ENCODE peak calls at places on chromosome 17, in seven cellular contexts. I is CD8-positive, alpha-beta memory T cell; D is left lung; N is cardiac muscle cell; U is HCT116; C is adrenal gland; W is Karpas-422. X is an unnamed sample.

GRCh38 chr17:12729086-12729485 is 60.2 kb upstream of the ARHGAP44 start:
- DNase-seq in I (no peak), D (no peak), N (peak; percentile 71), U (no peak), C (no peak), W (no peak), X (no peak)

GRCh38 chr17:63066158-63066808 is 100.2 kb downstream of the TANC2 start:
- DNase-seq in I (no peak), D (peak; percentile 47), N (no peak), U (no peak), C (no peak), W (no peak), X (no peak)

GRCh38 chr17:33052856-33053255 is 61.2 kb downstream of the SPACA3 start:
- DNase-seq in I (no peak), D (no peak), N (no peak), U (no peak), C (no peak), W (no peak), X (no peak)

GRCh38 chr17:62194401-62194800 is 129.3 kb upstream of the MED13 start:
- DNase-seq in I (no peak), D (no peak), N (no peak), U (no peak), C (no peak), W (no peak), X (no peak)

GRCh38 chr17:1241904-1242303 is 28.3 kb upstream of the BHLHA9 start:
- DNase-seq in I (no peak), D (no peak), N (peak; percentile 33), U (no peak), C (no peak), W (no peak), X (no peak)

GRCh38 chr17:51258756-51259573 is 884 bp downstream of the MBTD1 start:
- DNase-seq in I (no peak), D (no peak), N (peak; percentile 44), U (no peak), C (peak; percentile 41), W (peak; percentile 63), X (no peak)

GRCh38 chr17:15287533-15288267 is 22.6 kb upstream of the PMP22 start:
- DNase-seq in I (no peak), D (no peak), N (peak; percentile 55), U (no peak), C (no peak), W (no peak), X (no peak)

GRCh38 chr17:49224198-49224996 is 6.2 kb downstream of the PHOSPHO1 start:
- DNase-seq in I (peak; percentile 47), D (peak; percentile 90), N (no peak), U (no peak), C (no peak), W (peak; percentile 55), X (peak; percentile 61)

GRCh38 chr17:66570353-66571195 is 264.3 kb upstream of the CACNG5 start:
- DNase-seq in I (no peak), D (no peak), N (no peak), U (no peak), C (peak; percentile 7), W (no peak), X (no peak)

GRCh38 chr17:17348872-17349723 is 45.9 kb downstream of the NT5M start:
- DNase-seq in I (no peak), D (no peak), N (peak; percentile 56), U (no peak), C (no peak), W (no peak), X (peak; percentile 22)

GRCh38 chr17:42018988-42019387 is 902 bp upstream of the NKIRAS2 start:
- DNase-seq in I (no peak), D (no peak), N (no peak), U (no peak), C (no peak), W (no peak), X (no peak)

GRCh38 chr17:75855310-75856061 is at the start of gene WBP2:
- DNase-seq in I (peak; percentile 97), D (peak; percentile 95), N (peak; percentile 100), U (peak; percentile 100), C (peak; percentile 97), W (peak; percentile 100), X (peak; percentile 99)

GRCh38 chr17:71975998-71976649 is 144.7 kb upstream of the SOX9 start:
- DNase-seq in I (no peak), D (no peak), N (peak; percentile 98), U (no peak), C (peak; percentile 65), W (no peak), X (no peak)

GRCh38 chr17:55536205-55536604 is 25.0 kb upstream of the SMIM36 start:
- DNase-seq in I (no peak), D (no peak), N (no peak), U (no peak), C (no peak), W (no peak), X (no peak)

GRCh38 chr17:68599091-68599872 is 1.9 kb downstream of the FAM20A start:
- DNase-seq in I (no peak), D (no peak), N (no peak), U (no peak), C (no peak), W (no peak), X (no peak)

GRCh38 chr17:10033449-10033848 is 128.4 kb upstream of the RCVRN start:
- DNase-seq in I (no peak), D (no peak), N (no peak), U (no peak), C (no peak), W (peak; percentile 99), X (no peak)

GRCh38 chr17:28549274-28550132 is 2.9 kb downstream of the UNC119 start:
- DNase-seq in I (peak; percentile 58), D (no peak), N (no peak), U (no peak), C (no peak), W (peak; percentile 55), X (peak; percentile 91)

GRCh38 chr17:49450735-49451134 is 36.1 kb upstream of the PHB1 start:
- DNase-seq in I (no peak), D (no peak), N (no peak), U (no peak), C (no peak), W (no peak), X (no peak)

GRCh38 chr17:688100-688989 is 26.3 kb downstream of the VPS53 start:
- DNase-seq in I (no peak), D (no peak), N (peak; percentile 59), U (no peak), C (no peak), W (peak; percentile 58), X (no peak)

GRCh38 chr17:10295728-10296343 is 77.0 kb downstream of the MYH13 start:
- DNase-seq in I (no peak), D (no peak), N (peak; percentile 85), U (peak; percentile 65), C (peak; percentile 36), W (peak; percentile 89), X (no peak)

DNA sequence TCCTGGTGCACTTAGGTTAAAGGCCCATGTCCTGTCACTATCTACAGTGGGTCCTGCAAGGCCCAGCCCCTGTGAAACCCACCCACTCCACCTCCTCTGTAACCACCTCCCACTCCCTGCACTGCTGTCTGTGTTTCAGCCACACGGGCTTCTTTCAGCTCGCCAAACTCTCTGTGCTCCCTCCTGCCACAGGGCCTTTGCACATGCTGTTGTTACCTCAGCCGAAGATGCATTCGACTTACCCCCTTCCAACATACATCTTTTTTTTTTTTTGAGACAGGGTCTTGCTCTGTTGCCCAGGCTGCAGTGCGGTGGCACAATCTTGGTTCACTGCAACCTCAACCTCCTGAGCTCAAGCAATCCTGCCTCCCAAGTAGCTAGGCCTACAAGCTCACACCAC is 76.5 kb upstream of the RPL38 start:
- DNase-seq in I (no peak), D (no peak), N (no peak), U (no peak), C (no peak), W (no peak), X (no peak)
- H3K27me3 ChIP-seq in I (no peaks in the 10 kb centered on the region), D (no peaks in the 10 kb centered on the region), N (no peaks in the 10 kb centered on the region), U (peaks cover 5% of the 10 kb centered on the region), C (no peaks in the 10 kb centered on the region), W (no peaks in the 10 kb centered on the region), X (no peaks in the 10 kb centered on the region)

DNA sequence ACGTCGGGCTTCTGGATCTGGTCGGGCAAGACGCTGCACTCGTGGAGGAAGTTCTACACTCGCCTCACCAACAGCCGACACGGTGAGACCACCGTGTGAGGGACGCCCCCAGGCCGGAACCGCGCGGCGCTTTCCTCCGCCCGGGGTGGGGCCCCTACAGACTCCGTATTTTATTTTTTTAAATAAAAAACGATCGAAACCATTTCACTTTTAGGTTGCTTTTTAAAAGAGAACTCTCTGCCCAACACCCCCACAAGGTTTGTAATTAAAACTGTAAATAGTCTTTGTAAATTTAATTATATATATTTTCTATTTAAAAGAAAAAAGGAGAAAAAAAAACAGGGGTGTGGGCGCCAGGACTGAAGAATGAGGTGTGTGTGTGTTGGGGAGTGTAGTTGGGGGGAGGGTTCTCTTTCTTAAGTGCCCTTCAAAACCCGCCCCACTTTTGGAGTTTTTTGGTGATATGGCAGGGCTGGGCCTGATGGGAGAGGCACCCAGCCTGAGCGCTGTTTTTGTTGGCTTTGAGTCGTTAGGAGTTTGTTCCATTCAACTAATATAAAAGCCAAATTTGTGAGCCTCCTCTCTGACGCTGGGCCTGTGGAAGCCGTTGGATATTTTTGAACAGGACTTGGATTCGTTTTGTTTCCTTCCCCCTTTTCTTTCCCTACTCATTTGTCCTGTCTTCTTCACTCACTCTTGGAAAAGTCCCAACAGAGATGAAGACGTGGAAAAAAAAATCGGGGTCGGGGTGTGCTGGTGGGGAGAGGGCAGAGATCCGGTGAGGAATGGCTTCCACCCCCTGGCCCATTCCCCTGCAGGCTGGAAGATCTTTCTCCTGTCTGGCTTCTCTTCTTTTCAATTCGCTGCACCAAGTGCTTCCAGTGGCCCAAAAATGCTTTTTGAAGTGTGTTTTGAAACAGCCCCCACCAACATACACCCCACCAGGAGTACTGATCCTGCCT is 2.3 kb downstream of the FZD2 start:
- DNase-seq in I (no peak), D (no peak), N (no peak), U (no peak), C (no peak), W (no peak), X (no peak)
- H3K4me3 ChIP-seq in I (no peak overlapping the region), D (no peak overlapping the region), N (peak overlapping the region; percentile 49), U (no peak overlapping the region), C (no peak overlapping the region), W (no peak overlapping the region), X (no peak overlapping the region)

GRCh38 chr17:40100669-40101366 is 429 bp upstream of the NR1D1 start:
- DNase-seq in I (peak; percentile 93), D (peak; percentile 98), N (peak; percentile 99), U (peak; percentile 98), C (peak; percentile 99), W (peak; percentile 95), X (peak; percentile 89)

GRCh38 chr17:40103082-40103741 is 2.8 kb upstream of the NR1D1 start:
- DNase-seq in I (no peak), D (no peak), N (no peak), U (no peak), C (no peak), W (no peak), X (no peak)

GRCh38 chr17:40100419-40100668 is at the start of gene NR1D1:
- DNase-seq in I (no peak), D (no peak), N (no peak), U (no peak), C (no peak), W (no peak), X (no peak)

GRCh38 chr17:40099627-40100418 is 566 bp downstream of the NR1D1 start:
- DNase-seq in I (no peak), D (no peak), N (no peak), U (no peak), C (peak; percentile 45), W (no peak), X (no peak)

GRCh38 chr17:40101367-40102210 is 1.2 kb upstream of the NR1D1 start:
- DNase-seq in I (no peak), D (no peak), N (no peak), U (no peak), C (no peak), W (no peak), X (no peak)
- H3K27ac ChIP-seq in I (peak overlapping the region; percentile 88), D (peak overlapping the region; percentile 85), N (peak overlapping the region; percentile 71), U (peak overlapping the region; percentile 96), C (peak overlapping the region; percentile 96), W (no peak overlapping the region), X (peak overlapping the region; percentile 92)

GRCh38 chr17:79468183-79468944 is 142.5 kb downstream of the RBFOX3 start:
- DNase-seq in I (no peak), D (no peak), N (no peak), U (no peak), C (no peak), W (no peak), X (no peak)
- H3K27me3 ChIP-seq in I (peaks cover 7% of the 10 kb centered on the region), D (no peaks in the 10 kb centered on the region), N (peaks cover 59% of the 10 kb centered on the region), U (peaks cover 35% of the 10 kb centered on the region), C (no peaks in the 10 kb centered on the region), W (no peaks in the 10 kb centered on the region), X (peaks cover 5% of the 10 kb centered on the region)